ENCODE peak calls at places on chromosomes 3 and 15, in eight cellular contexts. M, Y, J, L, R, O, N and Z are unnamed samples. For H3K4me1 and H3K27me3, the result is how much of the 10 kb centered on the place peaks cover.

GRCh38 chr15:88981244-88982215 is 68.4 kb upstream of the MFGE8 start:
- DNase-seq in Y (no peak), R (no peak), M (no peak), J (no peak), L (no peak), N (no peak), O (no peak), Z (no peak)

GRCh38 chr3:47573190-47574172 is 5.2 kb downstream of the CSPG5 start:
- DNase-seq in N (no peak), L (no peak), Y (no peak), J (no peak), M (no peak), O (no peak), R (no peak), Z (no peak)

GRCh38 chr15:27480642-27481041 is 509.7 kb downstream of the GABRG3 start:
- DNase-seq in O (no peak), L (peak), Y (no peak), R (no peak), N (no peak), M (no peak), J (no peak), Z (no peak)

GRCh38 chr3:38029400-38030125 is at the start of gene PLCD1:
- DNase-seq in R (no peak), O (no peak), Y (no peak), N (peak), L (peak), J (no peak), M (peak), Z (peak)

GRCh38 chr3:192444791-192445106 is 282.6 kb downstream of the FGF12 start:
- DNase-seq in J (no peak), M (no peak), Y (no peak), O (no peak), N (no peak), L (no peak), R (no peak), Z (no peak)

GRCh38 chr3:24137958-24138875 is 193.1 kb downstream of the NR1D2 start:
- DNase-seq in M (no peak), L (peak), N (no peak), Y (no peak), J (peak), O (no peak), R (no peak), Z (no peak)

GRCh38 chr3:59774613-59775012 is 724.8 kb upstream of the CFAP20DC start:
- DNase-seq in R (no peak), N (no peak), M (no peak), Y (no peak), O (peak), J (no peak), L (peak), Z (no peak)

GRCh38 chr3:126446301-126446700 is 29.4 kb downstream of the ZXDC start:
- DNase-seq in R (no peak), N (no peak), M (peak), L (no peak), Y (no peak), J (no peak), O (no peak), Z (no peak)

GRCh38 chr3:75329713-75330112 is 334.4 kb upstream of the FRG2C start:
- DNase-seq in R (no peak), M (no peak), O (no peak), J (no peak), Y (no peak), L (no peak), N (no peak), Z (no peak)

GRCh38 chr3:77466562-77466961 is 426.7 kb downstream of the ROBO2 start:
- DNase-seq in M (no peak), L (no peak), Y (no peak), O (no peak), J (no peak), N (no peak), R (no peak), Z (no peak)

GRCh38 chr3:167246252-167246651 is 133.8 kb downstream of the ZBBX start:
- DNase-seq in R (no peak), M (no peak), Y (no peak), O (no peak), N (no peak), L (no peak), J (no peak), Z (no peak)

GRCh38 chr15:26115229-26115943 is 252.3 kb upstream of the ATP10A start:
- DNase-seq in R (no peak), L (no peak), Y (no peak), O (no peak), M (no peak), N (no peak), J (no peak), Z (no peak)

GRCh38 chr3:3799173-3800075 is at the start of gene LRRN1:
- DNase-seq in J (no peak), M (peak), Y (no peak), R (no peak), N (peak), L (no peak), O (no peak), Z (peak)

GRCh38 chr3:63814300-63814699 is 4.8 kb upstream of the C3orf49 start:
- DNase-seq in N (no peak), O (peak), Y (no peak), R (no peak), M (no peak), L (peak), J (no peak), Z (no peak)

GRCh38 chr3:10534066-10534465 is 28.7 kb upstream of the ATP2B2 start:
- DNase-seq in L (no peak), N (no peak), R (no peak), Y (no peak), M (peak), J (no peak), O (no peak), Z (no peak)

GRCh38 chr15:51731549-51732267 is 5.7 kb downstream of the LYSMD2 start:
- DNase-seq in Y (no peak), J (peak), N (no peak), L (peak), M (peak), R (no peak), O (peak), Z (no peak)

GRCh38 chr15:70507772-70508351 is 255.5 kb downstream of the UACA start:
- DNase-seq in R (peak), L (no peak), Y (no peak), J (peak), N (no peak), O (peak), M (no peak), Z (peak)

GRCh38 chr15:43246261-43246764 is 20.4 kb downstream of the TGM5 start:
- DNase-seq in M (no peak), Y (no peak), L (no peak), O (no peak), J (no peak), N (no peak), R (no peak), Z (no peak)

GRCh38 chr3:32381922-32382321 is 9.7 kb upstream of the CMTM7 start:
- DNase-seq in M (no peak), L (no peak), Y (no peak), O (no peak), J (no peak), N (no peak), R (no peak), Z (no peak)

GRCh38 chr15:80839764-80840130 is 60.6 kb downstream of the CEMIP start:
- DNase-seq in L (no peak), R (no peak), M (peak), N (no peak), J (no peak), Y (no peak), O (no peak), Z (no peak)

GRCh38 chr3:4771238-4771637 is 208.0 kb upstream of the BHLHE40 start:
- DNase-seq in L (no peak), N (no peak), R (no peak), Y (no peak), O (no peak), M (no peak), J (no peak), Z (no peak)

GRCh38 chr15:79595995-79596622 is 164.0 kb downstream of the MINAR1 start:
- DNase-seq in M (peak), O (peak), R (peak), N (no peak), J (peak), L (peak), Y (peak), Z (peak)

GRCh38 chr3:27723803-27724458 is 1.8 kb upstream of the EOMES start:
- DNase-seq in O (no peak), L (peak), R (no peak), Y (no peak), N (no peak), J (no peak), M (no peak), Z (no peak)

GRCh38 chr15:71313806-71314205 is 198.5 kb downstream of the THSD4 start:
- DNase-seq in M (no peak), O (peak), R (no peak), N (no peak), J (no peak), Y (no peak), L (no peak), Z (no peak)

GRCh38 chr3:96538186-96538585 is 276.2 kb upstream of the EPHA6 start:
- DNase-seq in L (no peak), R (no peak), Y (no peak), J (no peak), O (no peak), M (no peak), N (no peak), Z (no peak)

GRCh38 chr3:126481808-126482502 is 6.3 kb upstream of the ZXDC start:
- DNase-seq in J (no peak), M (peak), R (no peak), O (peak), N (peak), L (no peak), Y (no peak), Z (peak)

GRCh38 chr3:125381743-125382142 is 6.6 kb upstream of the ZNF148 start:
- DNase-seq in R (no peak), O (peak), N (no peak), M (no peak), J (no peak), Y (no peak), L (no peak), Z (no peak)

GRCh38 chr3:54133196-54133595 is 10.8 kb downstream of the CACNA2D3 start:
- DNase-seq in R (no peak), N (no peak), Y (no peak), M (no peak), L (peak), J (no peak), O (no peak), Z (no peak)

GRCh38 chr3:1164101-1164500 is 71.3 kb downstream of the CNTN6 start:
- DNase-seq in N (no peak), O (no peak), J (no peak), L (no peak), R (no peak), Y (no peak), M (no peak), Z (no peak)

GRCh38 chr3:27253391-27253790 is 115.8 kb downstream of the NEK10 start:
- DNase-seq in N (no peak), Y (no peak), L (no peak), R (no peak), O (no peak), J (no peak), M (no peak), Z (no peak)

GRCh38 chr3:188526057-188526456 is 372.1 kb downstream of the LPP start:
- DNase-seq in O (peak), R (no peak), N (peak), Y (no peak), J (no peak), L (no peak), M (no peak), Z (peak)

GRCh38 chr15:62135532-62136134 is 29.5 kb downstream of the C2CD4B start:
- DNase-seq in M (peak), Y (no peak), R (no peak), N (no peak), O (peak), J (no peak), L (peak), Z (no peak)

GRCh38 chr15:80234883-80235282 is 17.1 kb downstream of the CTXND1 start:
- DNase-seq in L (no peak), N (peak), O (peak), J (peak), R (no peak), Y (peak), M (peak), Z (peak)

GRCh38 chr3:64214002-64214696 is 11.1 kb downstream of the PRICKLE2 start:
- DNase-seq in M (peak), L (peak), N (peak), Y (no peak), O (peak), R (no peak), J (no peak), Z (peak)

GRCh38 chr3:125240496-125240895 is 27.9 kb upstream of the SLC12A8 start:
- DNase-seq in R (no peak), J (no peak), O (peak), N (no peak), M (no peak), L (peak), Y (no peak), Z (peak)

GRCh38 chr15:25812073-25812472 is 51.1 kb downstream of the ATP10A start:
- DNase-seq in N (no peak), O (no peak), L (no peak), J (no peak), Y (no peak), R (no peak), M (no peak), Z (no peak)

GRCh38 chr15:60740787-60741354 is 261.9 kb upstream of the ICE2 start:
- DNase-seq in M (no peak), L (no peak), N (no peak), R (no peak), O (peak), Y (no peak), J (peak), Z (no peak)

DNA sequence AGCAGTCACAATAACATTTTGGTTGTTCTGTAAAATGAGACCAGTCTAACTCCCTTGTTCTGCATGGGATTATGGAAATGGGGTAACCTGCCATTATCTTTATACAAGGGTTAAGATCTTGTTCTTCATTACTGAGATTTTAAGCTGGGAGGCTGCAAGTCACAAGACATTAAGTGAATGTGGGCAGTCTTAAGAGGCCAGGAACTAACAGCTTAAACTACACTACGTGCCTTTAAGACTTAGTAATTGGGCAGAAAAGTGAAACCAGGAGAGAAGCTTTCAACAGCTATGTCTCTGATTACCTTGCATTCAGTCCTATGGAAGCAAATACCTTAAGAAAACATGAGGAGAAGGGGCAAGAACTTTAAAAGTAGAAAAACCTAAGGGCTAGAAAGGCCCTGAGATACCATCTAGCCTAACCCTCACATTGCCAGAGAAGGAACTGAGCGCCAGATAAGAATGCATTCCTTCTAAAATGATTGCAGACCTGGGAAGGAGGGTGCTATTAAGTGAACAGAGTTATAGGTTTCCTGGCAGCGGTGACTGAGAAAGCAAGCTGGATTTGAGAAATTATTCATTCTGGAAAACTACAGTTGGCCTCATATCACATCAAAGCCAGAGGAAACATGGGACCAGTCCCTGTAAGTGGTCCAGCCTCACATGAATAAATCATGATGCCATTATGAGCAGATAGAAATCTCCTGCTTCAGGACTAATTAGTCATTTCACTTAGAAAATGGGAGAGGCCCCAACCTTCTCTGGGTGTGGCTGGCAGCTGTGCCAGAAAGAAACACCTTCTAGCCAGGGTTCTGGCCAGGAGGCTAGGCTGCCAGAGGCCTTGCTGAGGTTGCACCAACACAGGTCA is 32.9 kb downstream of the DAPK2 start:
- DNase-seq in R (no peak), Y (no peak), L (peak), J (no peak), O (no peak), N (no peak), M (peak), Z (no peak)
- H3K4me1 ChIP-seq in R (under half), Y (half or more), L (half or more), J (half or more), O (under half), N (half or more), M (under half), Z (half or more)

GRCh38 chr15:67838789-67839332 is 984 bp downstream of the RNU6-1 start:
- DNase-seq in R (no peak), M (peak), O (no peak), L (no peak), N (peak), Y (no peak), J (no peak), Z (peak)
- H3K27me3 ChIP-seq in R (under half), M (under half), O (under half), L (half or more), N (under half), Y (under half), J (under half), Z (under half)

GRCh38 chr15:31852933-31853332 is 177.4 kb upstream of the CHRNA7 start:
- DNase-seq in O (no peak), R (no peak), M (no peak), L (no peak), J (no peak), Y (no peak), N (no peak), Z (no peak)
- H3K4me1 ChIP-seq in O (under half), R (under half), M (under half), L (under half), J (under half), Y (under half), N (under half), Z (under half)

DNA sequence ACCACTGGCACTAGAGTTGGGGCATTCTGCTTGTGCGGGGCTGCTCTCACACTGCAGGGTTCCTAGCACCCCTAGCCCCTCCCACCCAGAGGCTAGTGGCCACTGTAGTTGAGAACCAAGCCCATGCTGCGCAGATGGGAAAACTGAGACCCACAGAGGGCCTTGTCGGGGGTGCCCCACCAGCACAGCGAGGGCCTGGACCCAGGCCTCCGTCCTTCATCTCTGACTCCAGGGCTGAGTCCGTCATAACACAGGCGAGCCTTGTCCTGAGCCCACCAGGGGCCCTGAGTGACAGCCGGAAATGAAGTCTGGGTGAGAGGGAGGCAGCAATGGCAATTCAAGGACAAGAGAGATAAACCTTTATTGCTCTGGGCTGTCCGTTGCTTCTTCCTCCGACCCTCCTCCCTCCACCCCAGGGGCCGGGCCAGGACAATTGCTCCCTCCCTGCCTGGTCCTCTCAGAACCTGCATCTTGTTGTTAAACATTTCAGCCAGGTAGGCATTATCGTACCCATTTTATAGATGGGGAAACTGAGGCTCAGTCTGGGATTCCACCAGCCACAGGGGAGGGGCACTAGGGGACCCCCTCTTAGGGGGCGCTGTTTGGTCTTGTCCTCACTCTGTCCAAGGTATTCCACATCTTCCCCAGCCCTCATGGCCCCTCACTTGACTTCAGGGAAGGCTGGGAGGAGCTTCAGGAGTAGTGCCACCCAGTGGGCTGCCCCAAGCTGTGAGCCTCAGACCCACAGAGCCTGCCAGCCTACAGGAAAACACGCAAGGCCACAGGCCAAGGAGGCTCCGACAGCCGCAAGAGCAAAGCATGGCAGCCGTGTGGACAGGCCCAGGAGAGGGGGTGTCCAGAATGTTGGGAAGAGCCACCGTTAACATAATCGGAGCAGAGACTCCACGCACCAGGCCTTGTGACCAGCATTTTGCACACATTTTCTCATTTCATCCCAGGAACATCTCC is 4.4 kb upstream of the GRIP2 start:
- DNase-seq in L (no peak), R (no peak), N (no peak), M (no peak), O (no peak), J (no peak), Y (no peak), Z (no peak)
- H3K27me3 ChIP-seq in L (under half), R (under half), N (under half), M (under half), O (under half), J (under half), Y (under half), Z (under half)

DNA sequence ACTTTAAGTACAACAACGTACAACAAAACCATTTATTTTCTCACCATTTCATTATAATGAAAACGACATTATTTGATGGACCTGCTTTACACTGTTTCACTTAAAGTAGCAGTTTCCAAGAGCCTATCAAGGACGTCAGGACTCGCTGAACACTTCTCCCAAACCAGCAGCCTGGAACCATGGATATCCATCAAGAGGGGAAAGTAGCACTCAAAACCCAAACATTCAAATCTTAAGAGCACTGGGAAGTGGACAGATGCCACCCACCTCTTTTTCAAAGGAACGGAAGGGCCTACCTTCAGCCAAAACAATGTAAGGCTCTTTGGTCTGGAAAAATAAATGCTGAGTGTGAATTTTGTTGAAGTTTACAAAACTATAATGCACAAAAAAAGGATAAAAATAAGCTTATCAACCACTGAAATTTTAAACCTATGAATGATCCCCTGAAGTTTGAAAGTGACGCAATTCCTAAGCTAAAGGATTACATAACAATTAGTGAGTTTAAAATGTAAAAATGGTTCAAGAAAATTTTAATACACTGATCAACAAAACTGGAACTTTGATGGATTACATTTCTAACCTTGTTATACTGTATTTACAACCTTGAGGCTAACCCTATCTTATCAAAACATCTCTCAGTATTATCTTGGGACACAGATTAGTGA is 4.6 kb downstream of the PIK3R4 start:
- DNase-seq in J (no peak), M (no peak), Y (no peak), R (no peak), N (no peak), L (no peak), O (no peak), Z (no peak)
- H3K4me1 ChIP-seq in J (under half), M (under half), Y (under half), R (under half), N (under half), L (under half), O (under half), Z (under half)